ENCODE peak calls at places on chromosomes 12 and 14, in eight cellular contexts. V is ovary, B is lung, K is stomach, J is pancreas, T is fibroblast of pulmonary artery, Z is tibial artery, D is heart left ventricle. A is an unnamed sample.

GRCh38 chr12:27870939-27871338 is 90.9 kb upstream of the MANSC4 start:
- DNase-seq in D (no peak), J (no peak), T (peak), Z (no peak), V (no peak), K (no peak), B (no peak), A (no peak)

GRCh38 chr12:78863482-78864427 is 819 bp upstream of the SYT1 start:
- DNase-seq in B (peak), J (peak), K (no peak), T (peak), D (no peak), Z (no peak), V (peak), A (peak)

GRCh38 chr14:26486922-26487321 is 110.9 kb downstream of the NOVA1 start:
- DNase-seq in B (no peak), V (no peak), T (peak), K (no peak), D (no peak), J (no peak), Z (no peak), A (no peak)

GRCh38 chr12:107329569-107330324 is 236.4 kb upstream of the CRY1 start:
- DNase-seq in D (no peak), B (no peak), V (no peak), Z (no peak), K (no peak), J (no peak), T (peak), A (peak)

GRCh38 chr14:67031920-67032774 is 157.1 kb upstream of the GARIN2 start:
- DNase-seq in K (no peak), V (no peak), Z (no peak), T (no peak), B (no peak), J (no peak), D (no peak), A (no peak)

GRCh38 chr12:26704684-26705475 is 128.1 kb downstream of the ITPR2 start:
- DNase-seq in Z (peak), V (no peak), T (peak), K (no peak), J (no peak), D (peak), B (no peak), A (no peak)

GRCh38 chr14:65229431-65230286 is 127.3 kb upstream of the MAX start:
- DNase-seq in V (peak), D (peak), B (no peak), Z (no peak), T (peak), J (no peak), K (peak), A (no peak)

GRCh38 chr12:27342551-27342950 is 9.9 kb downstream of the BMAL2 start:
- DNase-seq in J (no peak), V (no peak), T (no peak), B (no peak), Z (no peak), K (no peak), D (no peak), A (peak)

GRCh38 chr14:80770114-80770917 is 171.2 kb downstream of the CEP128 start:
- DNase-seq in J (no peak), T (no peak), K (no peak), Z (no peak), V (no peak), B (no peak), D (no peak), A (no peak)

GRCh38 chr14:65238456-65238855 is 136.1 kb upstream of the MAX start:
- DNase-seq in B (no peak), J (no peak), K (no peak), Z (no peak), V (peak), D (no peak), T (peak), A (peak)

GRCh38 chr14:103385994-103386491 is 828 bp downstream of the MARK3 start:
- DNase-seq in V (peak), K (peak), J (peak), B (no peak), D (peak), T (peak), Z (no peak), A (no peak)

GRCh38 chr12:121441555-121441954 is 41.6 kb downstream of the RNF34 start:
- DNase-seq in V (no peak), B (no peak), D (no peak), T (no peak), Z (no peak), K (peak), J (no peak), A (no peak)

GRCh38 chr12:122976648-122976975 is 1.6 kb downstream of the OGFOD2 start:
- DNase-seq in K (no peak), J (peak), V (no peak), Z (no peak), D (no peak), T (no peak), B (no peak), A (no peak)
- H3K4me3 ChIP-seq in K (peak), J (peak), V (no peak), Z (peak), D (no peak), T (no peak), B (no peak), A (no peak)

GRCh38 chr12:124864326-124864752 is 675 bp upstream of the SCARB1 start:
- DNase-seq in B (no peak), K (no peak), V (no peak), T (no peak), D (no peak), Z (no peak), J (no peak), A (no peak)
- H3K4me3 ChIP-seq in B (no peak), K (peak), V (peak), T (no peak), D (peak), Z (peak), J (peak), A (peak)

GRCh38 chr14:73696466-73697390 is 17.5 kb downstream of the PNMA1 start:
- DNase-seq in V (no peak), B (no peak), K (no peak), D (no peak), Z (no peak), J (no peak), T (peak), A (peak)
- H3K4me3 ChIP-seq in V (no peak), B (no peak), K (no peak), D (no peak), Z (no peak), J (no peak), T (no peak), A (no peak)

DNA sequence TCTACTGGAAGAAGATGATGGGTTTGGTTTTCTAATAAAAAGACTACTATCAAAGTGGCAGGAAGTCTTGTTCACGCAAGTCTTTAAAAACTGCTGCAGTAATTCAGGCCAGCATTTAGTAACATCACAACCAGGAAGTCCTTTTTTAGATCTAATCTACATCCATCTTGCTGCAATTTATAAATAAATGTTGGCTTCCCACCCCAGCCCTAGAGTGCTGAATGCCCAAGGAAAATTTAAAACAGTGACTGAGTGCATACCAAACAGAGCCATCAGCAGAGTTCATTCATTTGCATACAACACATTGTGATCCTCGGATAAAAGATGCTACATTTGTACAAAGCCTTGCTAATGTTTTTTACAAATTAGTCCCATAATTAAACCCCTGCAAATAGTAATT is 72.1 kb downstream of the PHLDA1 start:
- DNase-seq in B (no peak), K (no peak), V (no peak), T (no peak), Z (no peak), D (no peak), J (no peak), A (no peak)
- H3K4me3 ChIP-seq in B (no peak), K (no peak), V (no peak), T (no peak), Z (no peak), D (no peak), J (no peak), A (no peak)

A was measured in bronchial epithelial cell.